ENCODE peak calls at places on chromosomes 12 and 14, in four cellular contexts. One of them, this sample, is unnamed.
A peak's percentile ranks its signal among the peaks of the same experiment; 100 is the strongest.

GRCh38 chr12:70837026-70837425 is 83.5 kb downstream of the PTPRR start:
- DNase-seq in fibroblast of pulmonary artery: no peak
- DNase-seq in pancreas: no peak
- DNase-seq in dorsolateral prefrontal cortex: no peak
- DNase-seq in this sample: no peak

GRCh38 chr12:132560421-132560830 is 50.0 kb downstream of the LRCOL1 start:
- DNase-seq in dorsolateral prefrontal cortex: no peak
- DNase-seq in fibroblast of pulmonary artery: no peak
- DNase-seq in pancreas: peak; percentile 77
- DNase-seq in this sample: no peak

GRCh38 chr12:71840226-71840847 is 778 bp downstream of the TBC1D15 start:
- DNase-seq in pancreas: no peak
- DNase-seq in dorsolateral prefrontal cortex: no peak
- DNase-seq in fibroblast of pulmonary artery: peak; percentile 82
- DNase-seq in this sample: peak; percentile 71

GRCh38 chr12:128940090-128940888 is 87.0 kb downstream of the GLT1D1 start:
- DNase-seq in dorsolateral prefrontal cortex: no peak
- DNase-seq in fibroblast of pulmonary artery: no peak
- DNase-seq in pancreas: no peak
- DNase-seq in this sample: no peak

GRCh38 chr14:51367600-51367931 is 127.5 kb downstream of the TMX1 start:
- DNase-seq in fibroblast of pulmonary artery: peak; percentile 27
- DNase-seq in dorsolateral prefrontal cortex: no peak
- DNase-seq in pancreas: no peak
- DNase-seq in this sample: peak; percentile 72

GRCh38 chr12:58916153-58916709 is 4.1 kb downstream of the LRIG3 start:
- DNase-seq in dorsolateral prefrontal cortex: no peak
- DNase-seq in pancreas: no peak
- DNase-seq in fibroblast of pulmonary artery: no peak
- DNase-seq in this sample: no peak

GRCh38 chr12:130429656-130430505 is 92.2 kb downstream of the PIWIL1 start:
- DNase-seq in dorsolateral prefrontal cortex: no peak
- DNase-seq in fibroblast of pulmonary artery: no peak
- DNase-seq in pancreas: no peak
- DNase-seq in this sample: no peak

GRCh38 chr12:68623984-68624383 is 13.3 kb downstream of the RAP1B start:
- DNase-seq in fibroblast of pulmonary artery: no peak
- DNase-seq in pancreas: no peak
- DNase-seq in dorsolateral prefrontal cortex: no peak
- DNase-seq in this sample: peak; percentile 55

GRCh38 chr12:6178981-6179761 is 21.0 kb upstream of the CD9 start:
- DNase-seq in fibroblast of pulmonary artery: peak; percentile 58
- DNase-seq in dorsolateral prefrontal cortex: no peak
- DNase-seq in pancreas: no peak
- DNase-seq in this sample: peak; percentile 66

GRCh38 chr12:121568971-121569808 is 11.6 kb downstream of the KDM2B start:
- DNase-seq in fibroblast of pulmonary artery: peak; percentile 60
- DNase-seq in pancreas: no peak
- DNase-seq in dorsolateral prefrontal cortex: no peak
- DNase-seq in this sample: peak; percentile 53

GRCh38 chr12:47205532-47206449 is 126.0 kb upstream of the AMIGO2 start:
- DNase-seq in pancreas: no peak
- DNase-seq in fibroblast of pulmonary artery: no peak
- DNase-seq in dorsolateral prefrontal cortex: no peak
- DNase-seq in this sample: no peak

GRCh38 chr12:66203820-66204219 is 14.8 kb downstream of the IRAK3 start:
- DNase-seq in pancreas: no peak
- DNase-seq in fibroblast of pulmonary artery: no peak
- DNase-seq in dorsolateral prefrontal cortex: no peak
- DNase-seq in this sample: no peak

GRCh38 chr14:68668028-68668427 is 124.8 kb downstream of the ZFP36L1 start:
- DNase-seq in pancreas: no peak
- DNase-seq in dorsolateral prefrontal cortex: no peak
- DNase-seq in fibroblast of pulmonary artery: no peak
- DNase-seq in this sample: no peak

GRCh38 chr14:68668531-68668930 is 124.3 kb downstream of the ZFP36L1 start:
- DNase-seq in dorsolateral prefrontal cortex: no peak
- DNase-seq in pancreas: no peak
- DNase-seq in fibroblast of pulmonary artery: no peak
- DNase-seq in this sample: no peak

GRCh38 chr14:68666899-68667298 is 126.0 kb downstream of the ZFP36L1 start:
- DNase-seq in dorsolateral prefrontal cortex: no peak
- DNase-seq in pancreas: no peak
- DNase-seq in fibroblast of pulmonary artery: no peak
- DNase-seq in this sample: no peak

GRCh38 chr14:68666206-68666730 is 126.6 kb downstream of the ZFP36L1 start:
- DNase-seq in pancreas: no peak
- DNase-seq in dorsolateral prefrontal cortex: no peak
- DNase-seq in fibroblast of pulmonary artery: peak; percentile 40
- DNase-seq in this sample: no peak

DNA sequence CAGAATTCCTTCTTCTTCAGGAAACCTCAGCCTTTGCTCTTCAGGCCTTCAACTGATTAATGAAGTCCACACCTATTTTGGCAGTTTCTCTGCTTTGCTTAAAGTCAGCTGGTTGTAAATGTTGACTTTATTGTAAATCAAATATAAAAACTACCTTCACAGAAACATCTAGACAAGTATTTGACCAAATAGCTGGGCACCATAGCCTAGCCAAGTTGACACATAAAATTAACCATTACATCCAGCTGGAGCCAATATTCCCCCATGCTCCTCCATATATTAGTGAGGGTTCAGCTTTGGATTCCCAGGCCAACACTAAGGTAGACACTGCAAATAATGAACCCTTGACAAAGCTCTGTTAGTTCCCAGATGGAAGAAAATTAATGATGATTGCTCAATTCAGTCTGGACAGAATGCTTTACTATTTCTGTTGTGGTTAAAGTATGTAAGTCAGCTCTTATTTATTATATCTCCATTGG is 125.5 kb downstream of the ZFP36L1 start:
- DNase-seq in dorsolateral prefrontal cortex: no peak
- DNase-seq in pancreas: no peak
- DNase-seq in fibroblast of pulmonary artery: peak; percentile 45
- DNase-seq in this sample: no peak
- TF ChIP-seq CTCF in dorsolateral prefrontal cortex: no peak
- TF ChIP-seq CTCF in pancreas: no peak
- TF ChIP-seq CTCF in fibroblast of pulmonary artery: no peak
- TF ChIP-seq CTCF in this sample: no peak

GRCh38 chr14:31203414-31203742 is 4.2 kb downstream of the HECTD1 start:
- DNase-seq in fibroblast of pulmonary artery: no peak
- DNase-seq in pancreas: no peak
- DNase-seq in dorsolateral prefrontal cortex: no peak
- DNase-seq in this sample: no peak

GRCh38 chr14:31197671-31198070 is 9.9 kb downstream of the HECTD1 start:
- DNase-seq in fibroblast of pulmonary artery: no peak
- DNase-seq in dorsolateral prefrontal cortex: no peak
- DNase-seq in pancreas: no peak
- DNase-seq in this sample: no peak

GRCh38 chr14:31204593-31205534 is 2.7 kb downstream of the HECTD1 start:
- DNase-seq in pancreas: no peak
- DNase-seq in dorsolateral prefrontal cortex: no peak
- DNase-seq in fibroblast of pulmonary artery: no peak
- DNase-seq in this sample: no peak

GRCh38 chr14:31196839-31197477 is 10.6 kb downstream of the HECTD1 start:
- DNase-seq in pancreas: no peak
- DNase-seq in fibroblast of pulmonary artery: no peak
- DNase-seq in dorsolateral prefrontal cortex: no peak
- DNase-seq in this sample: no peak

DNA sequence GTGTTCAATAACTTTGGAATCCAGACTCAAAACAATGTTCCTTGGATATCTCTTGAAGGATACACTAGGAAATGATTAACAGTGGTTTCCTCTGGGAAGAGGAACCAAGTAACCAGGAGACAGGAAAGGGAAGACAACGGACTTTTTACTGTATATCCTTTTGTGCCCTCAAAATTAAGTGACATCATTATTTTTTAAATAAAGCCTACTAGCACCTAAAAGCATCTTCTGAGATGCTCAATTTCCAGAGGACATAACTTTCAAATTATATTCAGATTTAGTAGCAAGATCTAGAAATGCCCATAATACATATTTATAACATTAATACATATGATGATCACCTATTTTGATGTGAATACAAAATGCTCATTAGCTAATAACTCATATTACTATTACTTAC is 6.5 kb downstream of the HECTD1 start:
- DNase-seq in fibroblast of pulmonary artery: no peak
- DNase-seq in dorsolateral prefrontal cortex: no peak
- DNase-seq in pancreas: no peak
- DNase-seq in this sample: no peak
- TF ChIP-seq CTCF in fibroblast of pulmonary artery: no peak
- TF ChIP-seq CTCF in dorsolateral prefrontal cortex: no peak
- TF ChIP-seq CTCF in pancreas: no peak
- TF ChIP-seq CTCF in this sample: no peak

DNA sequence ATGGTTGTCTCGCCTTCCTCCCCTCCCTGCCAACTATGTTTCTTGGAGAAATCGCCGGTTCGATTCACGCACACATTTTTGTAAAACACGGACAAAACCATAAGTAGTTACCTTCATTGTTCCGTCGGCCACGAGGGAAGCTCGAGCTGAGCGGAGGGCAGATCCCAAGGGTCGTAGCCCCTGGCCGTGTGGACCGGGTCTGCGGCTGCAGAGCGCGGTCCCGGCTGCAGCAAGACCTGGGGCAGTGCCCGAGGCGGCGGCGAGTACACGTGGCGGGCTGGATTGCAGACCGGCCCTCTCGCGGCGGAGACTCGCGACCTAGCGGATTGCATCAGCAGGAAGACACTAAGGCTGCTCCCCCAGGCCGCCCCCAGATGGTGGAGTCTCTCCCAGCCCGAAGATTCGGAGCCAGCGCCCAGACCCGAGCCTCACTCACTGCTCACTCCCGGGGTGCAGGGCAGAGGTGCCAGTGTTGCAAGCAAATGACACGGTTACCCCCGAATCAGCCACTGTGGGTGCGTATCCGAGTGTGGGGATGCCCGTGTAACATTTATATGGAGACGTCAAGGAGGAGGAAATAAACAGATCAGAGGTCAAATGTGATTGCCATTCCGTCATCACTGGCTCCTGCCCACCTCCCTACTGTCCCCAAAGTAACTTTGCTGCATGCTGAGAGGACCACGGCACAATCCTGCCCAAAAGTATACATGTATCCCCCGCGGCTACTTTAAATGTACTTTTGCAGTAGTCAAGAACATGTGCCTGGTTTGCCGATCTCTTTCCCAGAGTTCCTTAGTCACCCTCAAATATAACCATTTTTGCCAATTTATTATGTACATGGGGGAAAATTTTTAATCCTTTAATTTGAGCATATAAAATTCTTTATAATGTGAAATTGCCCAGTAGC is at the start of gene BCAT1:
- DNase-seq in dorsolateral prefrontal cortex: peak; percentile 49
- DNase-seq in pancreas: peak; percentile 89
- DNase-seq in fibroblast of pulmonary artery: peak; percentile 85
- DNase-seq in this sample: peak; percentile 68
- TF ChIP-seq CTCF in dorsolateral prefrontal cortex: no peak
- TF ChIP-seq CTCF in pancreas: no peak
- TF ChIP-seq CTCF in fibroblast of pulmonary artery: peak; percentile 15
- TF ChIP-seq CTCF in this sample: peak; percentile 46

DNA sequence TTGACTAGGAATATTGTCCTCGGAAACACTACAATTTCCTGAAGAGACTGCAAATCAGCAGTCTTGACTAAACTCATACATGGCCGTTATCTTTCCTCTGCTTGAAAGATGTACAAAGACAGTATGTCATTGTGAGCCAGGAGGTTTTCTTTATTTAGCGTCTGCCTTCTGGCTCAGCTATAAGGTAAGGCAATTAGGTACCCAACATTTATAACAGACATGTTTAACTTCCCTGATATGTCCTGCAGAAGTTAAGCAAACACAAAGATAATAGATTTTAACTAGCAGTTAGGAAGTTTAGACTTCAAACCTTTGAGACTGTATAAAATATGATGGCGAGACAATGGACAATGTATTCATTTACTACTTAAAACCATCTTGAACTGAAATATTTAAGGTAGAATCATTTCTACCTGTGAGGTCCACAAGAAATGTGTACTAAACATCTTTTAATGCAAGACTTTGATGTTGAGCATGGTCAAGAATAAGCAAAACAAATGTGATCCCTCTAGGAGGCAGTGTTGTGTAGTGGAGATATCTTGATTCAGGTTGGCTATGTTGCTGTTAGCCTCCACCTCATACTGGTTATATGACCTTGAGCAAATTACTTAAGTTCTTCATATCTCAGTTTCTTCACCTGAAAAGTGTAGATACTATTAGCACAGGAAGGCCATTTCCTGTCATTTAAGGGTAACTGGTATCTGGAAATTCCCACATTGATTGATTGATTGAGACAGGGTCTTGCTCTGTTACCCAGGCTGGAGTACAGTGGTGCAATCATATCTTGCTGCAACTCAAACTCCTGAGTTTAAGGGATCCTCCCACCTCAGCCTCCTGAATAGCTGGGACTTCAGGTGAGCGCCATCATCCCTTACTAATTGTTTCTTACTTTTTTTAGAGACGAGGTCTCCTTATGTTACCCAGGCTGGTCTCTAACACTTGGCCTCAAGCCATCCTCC is 96.3 kb upstream of the EEA1 start:
- DNase-seq in pancreas: no peak
- DNase-seq in dorsolateral prefrontal cortex: no peak
- DNase-seq in fibroblast of pulmonary artery: peak; percentile 87
- DNase-seq in this sample: peak; percentile 62
- TF ChIP-seq CTCF in pancreas: peak; percentile 22
- TF ChIP-seq CTCF in dorsolateral prefrontal cortex: no peak
- TF ChIP-seq CTCF in fibroblast of pulmonary artery: peak; percentile 74
- TF ChIP-seq CTCF in this sample: peak; percentile 83

DNA sequence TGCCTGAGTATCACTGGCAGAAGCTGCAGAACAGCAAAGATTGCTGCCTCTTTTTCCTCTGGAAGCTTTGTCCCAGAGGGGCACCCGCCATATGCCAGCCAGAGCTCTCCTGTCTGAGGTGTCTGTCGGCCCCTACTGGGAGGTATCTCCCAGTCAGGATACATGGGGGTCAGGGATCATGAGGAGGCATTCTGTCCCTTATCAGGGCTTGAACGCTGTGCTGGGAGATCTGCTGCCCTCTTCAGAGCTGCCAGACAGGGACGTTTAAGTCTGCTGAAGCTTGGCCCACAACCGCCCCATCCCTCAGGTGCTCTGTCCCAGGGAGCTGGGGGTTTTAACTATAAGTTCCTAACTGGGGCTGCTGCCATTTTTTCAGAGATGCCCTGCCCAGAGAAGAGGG is 20.3 kb downstream of the CLEC2B start:
- DNase-seq in fibroblast of pulmonary artery: no peak
- DNase-seq in pancreas: no peak
- DNase-seq in dorsolateral prefrontal cortex: no peak
- DNase-seq in this sample: no peak
- TF ChIP-seq CTCF in fibroblast of pulmonary artery: no peak
- TF ChIP-seq CTCF in pancreas: no peak
- TF ChIP-seq CTCF in dorsolateral prefrontal cortex: no peak
- TF ChIP-seq CTCF in this sample: no peak

GRCh38 chr12:12696562-12697383 is 790 bp upstream of the GPR19 start:
- DNase-seq in pancreas: peak; percentile 95
- DNase-seq in fibroblast of pulmonary artery: peak; percentile 90
- DNase-seq in dorsolateral prefrontal cortex: peak; percentile 90
- DNase-seq in this sample: peak; percentile 77
- TF ChIP-seq CTCF in pancreas: no peak
- TF ChIP-seq CTCF in fibroblast of pulmonary artery: no peak
- TF ChIP-seq CTCF in dorsolateral prefrontal cortex: no peak
- TF ChIP-seq CTCF in this sample: no peak